ENCODE peak calls at places on chromosomes 16 and 17, in ten cellular contexts. One of them, this sample, is unnamed.

GRCh38 chr17:50882851-50883250 is 16.7 kb upstream of the TOB1 start:
- DNase-seq in GM20000: no peak
- DNase-seq in type B pancreatic cell: no peak
- DNase-seq in endothelial cell: no peak
- DNase-seq in neural crest cell: no peak
- DNase-seq in mesothelial cell of epicardium: no peak
- DNase-seq in WTC11: no peak
- DNase-seq in neural progenitor cell: no peak
- DNase-seq in esophagus squamous epithelium: no peak
- DNase-seq in mammary epithelial cell: peak
- DNase-seq in this sample: no peak

GRCh38 chr17:42010898-42011516 is 6.2 kb downstream of the DNAJC7 start:
- DNase-seq in GM20000: no peak
- DNase-seq in esophagus squamous epithelium: no peak
- DNase-seq in endothelial cell: no peak
- DNase-seq in mesothelial cell of epicardium: no peak
- DNase-seq in neural crest cell: no peak
- DNase-seq in type B pancreatic cell: no peak
- DNase-seq in WTC11: no peak
- DNase-seq in mammary epithelial cell: peak
- DNase-seq in neural progenitor cell: peak
- DNase-seq in this sample: no peak

GRCh38 chr17:82871056-82871775 is 31.4 kb upstream of the ZNF750 start:
- DNase-seq in type B pancreatic cell: no peak
- DNase-seq in endothelial cell: no peak
- DNase-seq in mesothelial cell of epicardium: no peak
- DNase-seq in WTC11: peak
- DNase-seq in GM20000: peak
- DNase-seq in neural crest cell: no peak
- DNase-seq in mammary epithelial cell: peak
- DNase-seq in neural progenitor cell: no peak
- DNase-seq in esophagus squamous epithelium: no peak
- DNase-seq in this sample: no peak

GRCh38 chr17:1941241-1942065 is 83.7 kb downstream of the RTN4RL1 start:
- DNase-seq in esophagus squamous epithelium: no peak
- DNase-seq in endothelial cell: no peak
- DNase-seq in mammary epithelial cell: no peak
- DNase-seq in WTC11: no peak
- DNase-seq in neural crest cell: no peak
- DNase-seq in GM20000: no peak
- DNase-seq in neural progenitor cell: peak
- DNase-seq in mesothelial cell of epicardium: no peak
- DNase-seq in type B pancreatic cell: no peak
- DNase-seq in this sample: no peak

GRCh38 chr16:1788095-1788707 is 5.3 kb downstream of the IGFALS start:
- DNase-seq in WTC11: no peak
- DNase-seq in mesothelial cell of epicardium: peak
- DNase-seq in GM20000: no peak
- DNase-seq in neural progenitor cell: no peak
- DNase-seq in endothelial cell: no peak
- DNase-seq in neural crest cell: no peak
- DNase-seq in type B pancreatic cell: no peak
- DNase-seq in mammary epithelial cell: no peak
- DNase-seq in esophagus squamous epithelium: no peak
- DNase-seq in this sample: no peak

GRCh38 chr17:17328251-17328650 is 25.1 kb downstream of the NT5M start:
- DNase-seq in WTC11: no peak
- DNase-seq in type B pancreatic cell: no peak
- DNase-seq in neural progenitor cell: no peak
- DNase-seq in mesothelial cell of epicardium: no peak
- DNase-seq in mammary epithelial cell: no peak
- DNase-seq in endothelial cell: no peak
- DNase-seq in neural crest cell: no peak
- DNase-seq in esophagus squamous epithelium: no peak
- DNase-seq in GM20000: no peak
- DNase-seq in this sample: no peak

GRCh38 chr16:23072769-23073549 is 76.3 kb downstream of the USP31 start:
- DNase-seq in neural crest cell: no peak
- DNase-seq in neural progenitor cell: peak
- DNase-seq in esophagus squamous epithelium: no peak
- DNase-seq in mesothelial cell of epicardium: no peak
- DNase-seq in GM20000: no peak
- DNase-seq in type B pancreatic cell: no peak
- DNase-seq in WTC11: no peak
- DNase-seq in mammary epithelial cell: peak
- DNase-seq in endothelial cell: no peak
- DNase-seq in this sample: no peak

GRCh38 chr16:88527186-88527936 is 42.8 kb upstream of the ZC3H18 start:
- DNase-seq in type B pancreatic cell: peak
- DNase-seq in endothelial cell: peak
- DNase-seq in neural crest cell: peak
- DNase-seq in esophagus squamous epithelium: no peak
- DNase-seq in WTC11: peak
- DNase-seq in mesothelial cell of epicardium: peak
- DNase-seq in mammary epithelial cell: peak
- DNase-seq in neural progenitor cell: peak
- DNase-seq in GM20000: peak
- DNase-seq in this sample: peak

GRCh38 chr17:6683081-6683684 is 30.0 kb downstream of the SLC13A5 start:
- DNase-seq in GM20000: no peak
- DNase-seq in esophagus squamous epithelium: no peak
- DNase-seq in endothelial cell: no peak
- DNase-seq in mammary epithelial cell: no peak
- DNase-seq in neural crest cell: no peak
- DNase-seq in type B pancreatic cell: no peak
- DNase-seq in mesothelial cell of epicardium: no peak
- DNase-seq in neural progenitor cell: no peak
- DNase-seq in WTC11: no peak
- DNase-seq in this sample: no peak

GRCh38 chr17:33689725-33690124 is 396.6 kb upstream of the ASIC2 start:
- DNase-seq in esophagus squamous epithelium: no peak
- DNase-seq in neural crest cell: no peak
- DNase-seq in neural progenitor cell: no peak
- DNase-seq in type B pancreatic cell: no peak
- DNase-seq in endothelial cell: no peak
- DNase-seq in GM20000: no peak
- DNase-seq in mammary epithelial cell: no peak
- DNase-seq in mesothelial cell of epicardium: no peak
- DNase-seq in WTC11: no peak
- DNase-seq in this sample: no peak

GRCh38 chr17:57670769-57671545 is 74.1 kb downstream of the CCDC182 start:
- DNase-seq in mammary epithelial cell: peak
- DNase-seq in neural progenitor cell: no peak
- DNase-seq in neural crest cell: no peak
- DNase-seq in mesothelial cell of epicardium: peak
- DNase-seq in WTC11: no peak
- DNase-seq in type B pancreatic cell: peak
- DNase-seq in GM20000: no peak
- DNase-seq in endothelial cell: peak
- DNase-seq in esophagus squamous epithelium: no peak
- DNase-seq in this sample: no peak

GRCh38 chr16:58435779-58436178 is 43.5 kb downstream of the GINS3 start:
- DNase-seq in WTC11: no peak
- DNase-seq in neural crest cell: no peak
- DNase-seq in type B pancreatic cell: no peak
- DNase-seq in GM20000: no peak
- DNase-seq in neural progenitor cell: no peak
- DNase-seq in endothelial cell: no peak
- DNase-seq in mammary epithelial cell: no peak
- DNase-seq in mesothelial cell of epicardium: no peak
- DNase-seq in esophagus squamous epithelium: no peak
- DNase-seq in this sample: no peak
- TF ChIP-seq CTCF in WTC11: no peak
- TF ChIP-seq CTCF in neural crest cell: no peak
- TF ChIP-seq CTCF in type B pancreatic cell: no peak
- TF ChIP-seq CTCF in GM20000: no peak
- TF ChIP-seq CTCF in neural progenitor cell: no peak
- TF ChIP-seq CTCF in endothelial cell: no peak
- TF ChIP-seq CTCF in mammary epithelial cell: no peak
- TF ChIP-seq CTCF in mesothelial cell of epicardium: no peak
- TF ChIP-seq CTCF in esophagus squamous epithelium: no peak
- TF ChIP-seq CTCF in this sample: peak

DNA sequence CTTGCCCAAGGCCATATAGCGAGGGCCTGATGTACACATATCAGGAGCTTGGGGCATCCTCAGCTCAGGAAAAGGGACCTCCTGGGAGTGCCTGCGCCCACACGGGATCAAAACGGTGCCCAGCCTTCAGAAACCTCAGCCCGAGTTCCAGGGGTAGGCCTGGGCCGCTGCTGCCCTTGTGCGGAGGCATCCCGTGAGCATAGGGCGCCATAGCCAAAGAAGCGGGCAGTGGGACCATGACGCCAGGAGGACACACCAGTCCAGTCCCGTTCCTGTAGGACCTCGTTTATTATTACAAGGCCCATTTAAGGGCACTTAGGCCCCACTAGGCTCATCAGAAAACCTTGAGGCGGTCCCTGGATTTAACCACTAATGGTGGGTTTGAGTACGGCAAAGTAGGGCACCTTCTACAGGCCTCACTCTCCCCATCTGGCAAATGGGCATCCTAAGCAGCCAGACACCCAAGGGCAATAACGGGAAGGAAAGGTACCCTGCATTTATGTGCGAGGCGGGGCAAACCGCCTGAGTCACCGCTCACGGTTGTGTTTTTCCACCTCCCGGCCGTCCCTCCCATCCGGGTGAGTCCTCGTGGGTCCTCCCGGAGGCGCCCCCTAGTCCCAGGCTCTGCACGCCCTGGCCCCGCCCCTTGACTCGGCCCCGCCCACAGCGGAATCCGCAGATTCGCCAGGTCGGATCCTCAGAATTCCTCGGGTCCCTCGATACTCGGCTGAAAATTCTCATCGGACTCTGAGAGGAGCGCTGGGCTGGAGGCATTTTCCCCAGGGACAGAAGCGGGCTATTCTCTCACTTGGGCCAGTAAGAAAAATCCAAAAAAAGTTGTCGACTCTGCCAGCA is 726 bp upstream of the SETD1A start:
- DNase-seq in esophagus squamous epithelium: no peak
- DNase-seq in WTC11: peak
- DNase-seq in GM20000: peak
- DNase-seq in type B pancreatic cell: peak
- DNase-seq in neural crest cell: peak
- DNase-seq in mesothelial cell of epicardium: peak
- DNase-seq in neural progenitor cell: peak
- DNase-seq in endothelial cell: peak
- DNase-seq in mammary epithelial cell: peak
- DNase-seq in this sample: peak
- TF ChIP-seq CTCF in esophagus squamous epithelium: peak
- TF ChIP-seq CTCF in WTC11: no peak
- TF ChIP-seq CTCF in GM20000: no peak
- TF ChIP-seq CTCF in type B pancreatic cell: peak
- TF ChIP-seq CTCF in neural crest cell: peak
- TF ChIP-seq CTCF in mesothelial cell of epicardium: no peak
- TF ChIP-seq CTCF in neural progenitor cell: peak
- TF ChIP-seq CTCF in endothelial cell: no peak
- TF ChIP-seq CTCF in mammary epithelial cell: peak
- TF ChIP-seq CTCF in this sample: peak

DNA sequence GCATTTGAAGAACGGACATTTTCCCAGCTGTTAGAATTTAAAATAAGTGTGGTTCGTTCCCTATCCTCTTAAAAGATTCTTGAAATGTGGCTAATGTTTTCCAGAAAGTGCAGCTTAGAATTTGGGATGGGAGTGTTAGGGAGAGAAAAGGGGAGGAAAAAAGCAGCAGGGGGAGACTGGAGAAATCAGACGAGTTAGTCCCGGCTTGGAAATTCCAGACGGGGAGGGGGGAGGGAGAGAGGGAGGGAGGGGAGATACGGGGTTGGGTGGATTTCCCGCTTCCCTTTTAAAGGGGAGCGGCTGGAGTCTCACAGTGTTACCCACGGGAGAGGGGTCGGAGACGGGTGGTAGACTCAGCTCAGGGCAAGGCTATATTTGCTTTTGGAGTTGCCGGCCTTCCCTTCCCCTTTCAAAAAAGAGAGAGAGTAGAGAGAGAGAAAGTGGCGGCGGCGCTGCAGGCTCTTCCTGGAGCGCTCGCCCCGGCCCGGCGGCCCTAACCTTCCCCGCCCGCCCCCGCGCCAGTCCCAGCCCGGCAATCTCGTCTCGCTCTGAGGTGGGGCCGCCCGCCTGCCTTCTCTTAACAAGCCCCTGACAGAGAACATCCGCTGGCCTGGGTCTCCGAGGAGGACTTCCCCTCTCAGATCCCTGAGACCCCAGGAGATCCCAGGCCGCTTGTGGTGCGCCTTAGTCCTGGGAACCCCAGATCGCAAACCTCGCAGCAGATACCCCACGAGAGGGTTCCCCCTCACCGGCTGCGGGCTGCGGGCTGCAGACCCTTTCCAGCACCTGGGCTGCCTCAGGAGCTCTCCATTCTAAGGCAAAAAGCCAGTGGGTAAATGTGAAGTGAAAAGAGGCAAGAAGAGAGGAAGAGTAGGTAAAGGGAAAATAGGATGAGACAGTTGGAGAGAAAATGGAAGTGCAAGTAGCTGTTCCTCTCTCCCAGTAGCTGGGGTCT is 6.6 kb downstream of the IGF2BP1 start:
- DNase-seq in mesothelial cell of epicardium: peak
- DNase-seq in mammary epithelial cell: no peak
- DNase-seq in esophagus squamous epithelium: no peak
- DNase-seq in GM20000: peak
- DNase-seq in endothelial cell: peak
- DNase-seq in WTC11: peak
- DNase-seq in neural crest cell: no peak
- DNase-seq in neural progenitor cell: peak
- DNase-seq in type B pancreatic cell: peak
- DNase-seq in this sample: peak
- TF ChIP-seq CTCF in mesothelial cell of epicardium: no peak
- TF ChIP-seq CTCF in mammary epithelial cell: no peak
- TF ChIP-seq CTCF in esophagus squamous epithelium: no peak
- TF ChIP-seq CTCF in GM20000: no peak
- TF ChIP-seq CTCF in endothelial cell: no peak
- TF ChIP-seq CTCF in WTC11: no peak
- TF ChIP-seq CTCF in neural crest cell: no peak
- TF ChIP-seq CTCF in neural progenitor cell: no peak
- TF ChIP-seq CTCF in type B pancreatic cell: no peak
- TF ChIP-seq CTCF in this sample: no peak

DNA sequence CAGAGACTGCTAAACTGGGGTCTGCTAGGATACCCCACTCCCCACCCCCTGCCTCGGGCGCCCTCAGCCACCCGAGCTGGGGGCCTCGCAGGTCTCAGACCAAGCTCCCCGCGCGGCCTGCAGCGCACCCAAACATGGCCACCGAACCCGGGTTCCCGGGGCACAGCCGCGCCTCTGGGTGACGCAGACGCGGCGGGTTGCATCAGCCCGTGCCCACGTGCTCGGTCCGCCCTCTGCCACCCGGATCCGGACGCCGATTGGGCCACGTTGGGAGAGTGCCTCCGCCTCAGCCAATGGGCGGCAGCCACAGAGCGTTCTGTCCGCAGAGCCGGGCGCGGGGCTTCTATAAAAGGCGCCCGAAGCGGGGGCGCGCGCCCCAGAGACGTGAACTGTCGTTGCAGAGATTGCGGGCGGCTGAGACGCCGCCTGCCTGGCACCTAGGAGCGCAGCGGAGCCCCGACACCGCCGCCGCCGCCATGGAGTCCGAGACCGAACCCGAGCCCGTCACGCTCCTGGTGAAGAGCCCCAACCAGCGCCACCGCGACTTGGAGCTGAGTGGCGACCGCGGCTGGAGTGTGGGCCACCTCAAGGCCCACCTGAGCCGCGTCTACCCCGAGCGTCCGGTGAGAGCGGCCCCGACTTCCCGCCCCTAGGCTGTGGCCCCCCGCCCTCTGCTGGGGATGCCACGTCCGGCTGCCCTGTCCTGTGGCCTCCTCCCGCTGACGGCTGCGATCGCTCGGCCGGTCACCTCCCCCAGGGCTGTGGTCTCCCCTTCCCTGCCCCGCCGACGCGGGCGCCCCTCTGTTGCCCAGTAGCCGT is at the start of gene HERPUD1:
- DNase-seq in neural crest cell: peak
- DNase-seq in mammary epithelial cell: peak
- DNase-seq in neural progenitor cell: peak
- DNase-seq in endothelial cell: peak
- DNase-seq in esophagus squamous epithelium: peak
- DNase-seq in WTC11: peak
- DNase-seq in type B pancreatic cell: peak
- DNase-seq in GM20000: peak
- DNase-seq in mesothelial cell of epicardium: peak
- DNase-seq in this sample: peak
- TF ChIP-seq CTCF in neural crest cell: peak
- TF ChIP-seq CTCF in mammary epithelial cell: peak
- TF ChIP-seq CTCF in neural progenitor cell: peak
- TF ChIP-seq CTCF in endothelial cell: peak
- TF ChIP-seq CTCF in esophagus squamous epithelium: peak
- TF ChIP-seq CTCF in WTC11: no peak
- TF ChIP-seq CTCF in type B pancreatic cell: peak
- TF ChIP-seq CTCF in GM20000: no peak
- TF ChIP-seq CTCF in mesothelial cell of epicardium: no peak
- TF ChIP-seq CTCF in this sample: peak

This sample was measured in progenitor cell of endocrine pancreas.